ENCODE peak calls at places on chromosome 14, in eight cellular contexts. V, R, T, E, N, Y, S and U are unnamed samples.

GRCh38 chr14:32109676-32110075 is 32.6 kb downstream of the ARHGAP5 start:
- DNase-seq in S (no peak), Y (no peak), V (peak; percentile 41), N (no peak), R (no peak), T (no peak), E (no peak), U (no peak)

GRCh38 chr14:33512201-33512600 is 438.7 kb downstream of the EGLN3 start:
- DNase-seq in E (no peak), T (no peak), Y (no peak), S (no peak), R (no peak), V (no peak), N (no peak), U (no peak)

GRCh38 chr14:95157987-95158712 is 821 bp upstream of the DICER1 start:
- DNase-seq in S (no peak), Y (no peak), T (no peak), N (no peak), E (peak; percentile 78), V (no peak), R (peak; percentile 4), U (no peak)

GRCh38 chr14:38964630-38965029 is 138.4 kb downstream of the SEC23A start:
- DNase-seq in S (no peak), N (no peak), Y (no peak), R (no peak), T (no peak), E (no peak), V (no peak), U (no peak)

GRCh38 chr14:83164591-83164990 is 1630.9 kb upstream of the SEL1L start:
- DNase-seq in S (no peak), Y (no peak), N (no peak), V (no peak), T (no peak), E (no peak), R (no peak), U (no peak)

GRCh38 chr14:102318781-102319276 is 717 bp upstream of the ZNF839 start:
- DNase-seq in T (no peak), S (no peak), E (no peak), Y (no peak), R (no peak), N (no peak), V (no peak), U (no peak)

GRCh38 chr14:97977711-97978261 is 1180.6 kb downstream of the VRK1 start:
- DNase-seq in S (no peak), R (peak; percentile 75), T (peak; percentile 79), Y (peak; percentile 48), E (no peak), N (no peak), V (no peak), U (peak; percentile 67)

GRCh38 chr14:41609704-41610183 is 3.1 kb downstream of the LRFN5 start:
- DNase-seq in V (peak; percentile 28), S (no peak), T (peak; percentile 38), N (no peak), E (no peak), Y (no peak), R (no peak), U (peak; percentile 64)

GRCh38 chr14:68468437-68469207 is 324.2 kb downstream of the ZFP36L1 start:
- DNase-seq in Y (no peak), R (peak; percentile 24), E (no peak), V (no peak), T (no peak), N (no peak), S (no peak), U (no peak)

GRCh38 chr14:51566831-51567582 is 84.7 kb upstream of the FRMD6 start:
- DNase-seq in V (no peak), R (no peak), Y (no peak), N (no peak), E (no peak), S (no peak), T (no peak), U (no peak)

GRCh38 chr14:105843444-105844046 is 317.2 kb downstream of the TMEM121 start:
- DNase-seq in R (no peak), E (no peak), S (no peak), Y (no peak), N (no peak), T (no peak), V (no peak), U (no peak)

GRCh38 chr14:89251066-89251465 is 166.0 kb downstream of the FOXN3 start:
- DNase-seq in R (no peak), Y (no peak), T (no peak), E (no peak), S (peak; percentile 6), V (no peak), N (no peak), U (no peak)

GRCh38 chr14:37678916-37679315 is 83.5 kb downstream of the TTC6 start:
- DNase-seq in R (no peak), T (no peak), N (no peak), S (no peak), V (no peak), E (no peak), Y (no peak), U (no peak)

GRCh38 chr14:104735830-104736642 is 12.0 kb downstream of the ADSS1 start:
- DNase-seq in Y (peak; percentile 27), E (no peak), N (no peak), V (no peak), R (no peak), T (peak; percentile 90), S (no peak), U (peak; percentile 78)

GRCh38 chr14:54462048-54462447 is 20.9 kb upstream of the CNIH1 start:
- DNase-seq in N (no peak), E (no peak), Y (no peak), S (no peak), T (no peak), V (no peak), R (no peak), U (no peak)

GRCh38 chr14:68857671-68858070 is 64.8 kb upstream of the ZFP36L1 start:
- DNase-seq in E (no peak), S (no peak), Y (no peak), R (no peak), N (no peak), V (no peak), T (no peak), U (no peak)

GRCh38 chr14:84074626-84075025 is 1455.3 kb upstream of the FLRT2 start:
- DNase-seq in E (no peak), Y (no peak), N (no peak), S (no peak), T (no peak), V (no peak), R (no peak), U (no peak)

GRCh38 chr14:95787941-95788340 is 74.0 kb upstream of the TCL1A start:
- DNase-seq in E (no peak), R (no peak), V (no peak), T (no peak), S (no peak), N (no peak), Y (no peak), U (no peak)

GRCh38 chr14:103522649-103523582 is at the start of gene CKB:
- DNase-seq in V (no peak), T (peak; percentile 75), Y (peak; percentile 60), N (peak; percentile 57), R (no peak), S (no peak), E (peak; percentile 62), U (peak; percentile 83)